ENCODE peak calls at places on chromosomes 16 and 17, in nine cellular contexts. One of them, this sample, is unnamed.

GRCh38 chr17:27430882-27431491 is 25.3 kb upstream of the KSR1 start:
- DNase-seq in mammary epithelial cell: peak; percentile 44
- DNase-seq in CD8-positive, alpha-beta memory T cell: no peak
- DNase-seq in GM23248: peak; percentile 59
- DNase-seq in DND-41: peak; percentile 8
- DNase-seq in CD8-positive, alpha-beta T cell: no peak
- DNase-seq in CD4-positive, CD25-positive, alpha-beta regulatory T cell: peak; percentile 12
- DNase-seq in left lung: no peak
- DNase-seq in Karpas-422: no peak
- DNase-seq in this sample: peak; percentile 69

GRCh38 chr16:21990381-21990944 is 10.5 kb downstream of the PDZD9 start:
- DNase-seq in Karpas-422: no peak
- DNase-seq in GM23248: no peak
- DNase-seq in mammary epithelial cell: no peak
- DNase-seq in CD8-positive, alpha-beta memory T cell: no peak
- DNase-seq in DND-41: no peak
- DNase-seq in CD8-positive, alpha-beta T cell: no peak
- DNase-seq in left lung: no peak
- DNase-seq in CD4-positive, CD25-positive, alpha-beta regulatory T cell: no peak
- DNase-seq in this sample: no peak

GRCh38 chr17:42153919-42154491 is 784 bp downstream of the RAB5C start:
- DNase-seq in CD8-positive, alpha-beta T cell: no peak
- DNase-seq in mammary epithelial cell: no peak
- DNase-seq in GM23248: peak; percentile 57
- DNase-seq in CD8-positive, alpha-beta memory T cell: no peak
- DNase-seq in CD4-positive, CD25-positive, alpha-beta regulatory T cell: peak; percentile 24
- DNase-seq in Karpas-422: peak; percentile 66
- DNase-seq in DND-41: peak; percentile 27
- DNase-seq in left lung: no peak
- DNase-seq in this sample: no peak

GRCh38 chr16:82034981-82035612 is at the start of gene HSD17B2:
- DNase-seq in CD8-positive, alpha-beta T cell: no peak
- DNase-seq in mammary epithelial cell: peak; percentile 52
- DNase-seq in left lung: no peak
- DNase-seq in GM23248: peak; percentile 33
- DNase-seq in Karpas-422: no peak
- DNase-seq in CD8-positive, alpha-beta memory T cell: no peak
- DNase-seq in DND-41: no peak
- DNase-seq in CD4-positive, CD25-positive, alpha-beta regulatory T cell: no peak
- DNase-seq in this sample: no peak

GRCh38 chr16:10031473-10031872 is 150.8 kb downstream of the GRIN2A start:
- DNase-seq in mammary epithelial cell: no peak
- DNase-seq in DND-41: no peak
- DNase-seq in CD4-positive, CD25-positive, alpha-beta regulatory T cell: no peak
- DNase-seq in CD8-positive, alpha-beta T cell: no peak
- DNase-seq in GM23248: no peak
- DNase-seq in CD8-positive, alpha-beta memory T cell: no peak
- DNase-seq in left lung: no peak
- DNase-seq in Karpas-422: no peak
- DNase-seq in this sample: no peak

GRCh38 chr16:6947291-6947690 is 385.4 kb upstream of the RBFOX1 start:
- DNase-seq in mammary epithelial cell: no peak
- DNase-seq in Karpas-422: no peak
- DNase-seq in CD4-positive, CD25-positive, alpha-beta regulatory T cell: no peak
- DNase-seq in GM23248: no peak
- DNase-seq in CD8-positive, alpha-beta memory T cell: no peak
- DNase-seq in left lung: no peak
- DNase-seq in CD8-positive, alpha-beta T cell: no peak
- DNase-seq in DND-41: no peak
- DNase-seq in this sample: no peak

GRCh38 chr16:27880312-27880711 is 183.2 kb downstream of the GSG1L start:
- DNase-seq in mammary epithelial cell: no peak
- DNase-seq in left lung: no peak
- DNase-seq in DND-41: no peak
- DNase-seq in CD8-positive, alpha-beta memory T cell: no peak
- DNase-seq in CD8-positive, alpha-beta T cell: no peak
- DNase-seq in CD4-positive, CD25-positive, alpha-beta regulatory T cell: no peak
- DNase-seq in Karpas-422: no peak
- DNase-seq in GM23248: no peak
- DNase-seq in this sample: no peak

GRCh38 chr16:1159973-1160772 is 7.3 kb downstream of the CACNA1H start:
- DNase-seq in GM23248: no peak
- DNase-seq in CD8-positive, alpha-beta memory T cell: no peak
- DNase-seq in DND-41: no peak
- DNase-seq in CD8-positive, alpha-beta T cell: no peak
- DNase-seq in mammary epithelial cell: peak; percentile 29
- DNase-seq in left lung: no peak
- DNase-seq in Karpas-422: no peak
- DNase-seq in CD4-positive, CD25-positive, alpha-beta regulatory T cell: no peak
- DNase-seq in this sample: no peak

GRCh38 chr16:65119905-65120341 is 1.9 kb downstream of the CDH11 start:
- DNase-seq in mammary epithelial cell: no peak
- DNase-seq in GM23248: peak; percentile 74
- DNase-seq in Karpas-422: no peak
- DNase-seq in CD4-positive, CD25-positive, alpha-beta regulatory T cell: no peak
- DNase-seq in DND-41: no peak
- DNase-seq in left lung: no peak
- DNase-seq in CD8-positive, alpha-beta memory T cell: no peak
- DNase-seq in CD8-positive, alpha-beta T cell: no peak
- DNase-seq in this sample: no peak

GRCh38 chr17:28446716-28447395 is 26.6 kb upstream of the SLC13A2 start:
- DNase-seq in Karpas-422: no peak
- DNase-seq in CD8-positive, alpha-beta memory T cell: no peak
- DNase-seq in GM23248: no peak
- DNase-seq in mammary epithelial cell: peak; percentile 88
- DNase-seq in CD4-positive, CD25-positive, alpha-beta regulatory T cell: no peak
- DNase-seq in CD8-positive, alpha-beta T cell: no peak
- DNase-seq in DND-41: no peak
- DNase-seq in left lung: no peak
- DNase-seq in this sample: no peak

GRCh38 chr16:55294129-55294528 is 29.9 kb upstream of the IRX6 start:
- DNase-seq in DND-41: no peak
- DNase-seq in left lung: no peak
- DNase-seq in mammary epithelial cell: no peak
- DNase-seq in GM23248: no peak
- DNase-seq in CD8-positive, alpha-beta memory T cell: no peak
- DNase-seq in CD4-positive, CD25-positive, alpha-beta regulatory T cell: no peak
- DNase-seq in CD8-positive, alpha-beta T cell: no peak
- DNase-seq in Karpas-422: no peak
- DNase-seq in this sample: no peak

GRCh38 chr17:32807577-32807976 is 69.3 kb downstream of the MYO1D start:
- DNase-seq in Karpas-422: no peak
- DNase-seq in GM23248: no peak
- DNase-seq in mammary epithelial cell: no peak
- DNase-seq in CD8-positive, alpha-beta memory T cell: no peak
- DNase-seq in left lung: no peak
- DNase-seq in CD4-positive, CD25-positive, alpha-beta regulatory T cell: no peak
- DNase-seq in DND-41: no peak
- DNase-seq in CD8-positive, alpha-beta T cell: no peak
- DNase-seq in this sample: no peak

GRCh38 chr17:58352843-58353719 is 1.1 kb upstream of the SUPT4H1 start:
- DNase-seq in CD8-positive, alpha-beta memory T cell: no peak
- DNase-seq in CD4-positive, CD25-positive, alpha-beta regulatory T cell: peak; percentile 32
- DNase-seq in mammary epithelial cell: no peak
- DNase-seq in left lung: no peak
- DNase-seq in Karpas-422: peak; percentile 79
- DNase-seq in CD8-positive, alpha-beta T cell: no peak
- DNase-seq in GM23248: peak; percentile 67
- DNase-seq in DND-41: no peak
- DNase-seq in this sample: peak; percentile 68

GRCh38 chr16:86480444-86480843 is 29.9 kb upstream of the FOXF1 start:
- DNase-seq in mammary epithelial cell: no peak
- DNase-seq in GM23248: no peak
- DNase-seq in CD4-positive, CD25-positive, alpha-beta regulatory T cell: no peak
- DNase-seq in CD8-positive, alpha-beta T cell: no peak
- DNase-seq in Karpas-422: no peak
- DNase-seq in left lung: no peak
- DNase-seq in CD8-positive, alpha-beta memory T cell: no peak
- DNase-seq in DND-41: no peak
- DNase-seq in this sample: no peak
- H3K27ac ChIP-seq in mammary epithelial cell: no peak overlapping the region
- H3K27ac ChIP-seq in GM23248: no peak overlapping the region
- H3K27ac ChIP-seq in CD4-positive, CD25-positive, alpha-beta regulatory T cell: no peak overlapping the region
- H3K27ac ChIP-seq in CD8-positive, alpha-beta T cell: no peak overlapping the region
- H3K27ac ChIP-seq in Karpas-422: no peak overlapping the region
- H3K27ac ChIP-seq in left lung: no peak overlapping the region
- H3K27ac ChIP-seq in CD8-positive, alpha-beta memory T cell: no peak overlapping the region
- H3K27ac ChIP-seq in DND-41: no peak overlapping the region
- H3K27ac ChIP-seq in this sample: no peak overlapping the region

DNA sequence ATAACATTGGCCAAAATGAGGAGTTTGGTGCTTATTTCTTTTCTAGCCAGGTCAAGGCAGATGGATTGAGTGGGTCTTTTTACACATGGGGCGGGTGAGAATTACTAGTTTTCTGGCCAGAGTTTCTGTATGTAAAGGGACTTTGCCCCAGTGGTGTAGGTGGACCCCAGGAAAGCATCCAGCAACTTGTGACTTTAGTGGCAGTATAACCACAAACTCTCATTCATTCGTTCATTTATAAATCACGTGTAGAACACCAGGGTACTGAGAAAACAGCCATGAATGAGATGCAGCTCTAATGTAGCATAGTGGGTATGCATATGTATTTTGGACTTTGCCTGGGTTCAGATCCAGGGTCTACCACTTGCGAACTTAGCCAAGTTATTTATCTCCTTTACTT is 8.1 kb downstream of the RAI1 start:
- DNase-seq in mammary epithelial cell: no peak
- DNase-seq in CD4-positive, CD25-positive, alpha-beta regulatory T cell: no peak
- DNase-seq in Karpas-422: no peak
- DNase-seq in GM23248: no peak
- DNase-seq in CD8-positive, alpha-beta memory T cell: no peak
- DNase-seq in CD8-positive, alpha-beta T cell: no peak
- DNase-seq in DND-41: no peak
- DNase-seq in left lung: no peak
- DNase-seq in this sample: no peak
- H3K27me3 ChIP-seq in mammary epithelial cell: no peaks in the 10 kb centered on the region
- H3K27me3 ChIP-seq in CD4-positive, CD25-positive, alpha-beta regulatory T cell: no peaks in the 10 kb centered on the region
- H3K27me3 ChIP-seq in Karpas-422: no peaks in the 10 kb centered on the region
- H3K27me3 ChIP-seq in GM23248: no peaks in the 10 kb centered on the region
- H3K27me3 ChIP-seq in CD8-positive, alpha-beta memory T cell: no peaks in the 10 kb centered on the region
- H3K27me3 ChIP-seq in CD8-positive, alpha-beta T cell: no peaks in the 10 kb centered on the region
- H3K27me3 ChIP-seq in DND-41: no peaks in the 10 kb centered on the region
- H3K27me3 ChIP-seq in left lung: no peaks in the 10 kb centered on the region
- H3K27me3 ChIP-seq in this sample: no peaks in the 10 kb centered on the region

DNA sequence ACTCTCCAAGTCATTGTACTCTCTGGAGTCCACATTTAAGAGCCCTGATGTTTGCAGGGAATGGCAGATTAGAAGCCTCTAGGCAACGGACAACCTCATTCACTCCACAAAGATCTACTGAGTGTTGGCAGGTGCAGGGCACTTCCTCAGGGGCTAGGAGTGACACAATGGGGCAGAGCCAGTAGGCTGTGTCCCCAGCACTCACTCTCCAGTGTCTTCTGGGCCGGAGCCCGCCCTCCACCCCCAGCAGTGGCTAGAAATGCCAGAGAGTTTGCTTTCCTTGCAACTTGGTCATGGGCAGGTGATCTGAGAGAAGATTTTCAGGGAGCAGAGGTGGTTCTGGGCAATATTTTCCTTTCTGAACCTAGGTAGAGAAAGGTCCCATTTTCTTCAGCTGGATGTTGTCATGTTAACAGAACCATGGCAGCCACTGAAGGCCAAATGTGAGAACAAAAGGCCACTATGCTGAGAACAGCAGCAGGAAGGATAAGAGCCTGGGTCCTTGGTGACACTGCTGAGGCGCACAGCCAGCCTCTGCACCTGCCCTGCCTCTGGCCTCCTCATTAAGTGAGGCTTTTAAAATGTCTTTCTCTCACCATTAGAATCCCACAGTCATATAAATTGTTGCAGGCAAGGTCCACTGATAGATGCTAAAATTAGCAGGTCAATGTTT is 96.2 kb downstream of the USP31 start:
- DNase-seq in DND-41: no peak
- DNase-seq in mammary epithelial cell: no peak
- DNase-seq in CD4-positive, CD25-positive, alpha-beta regulatory T cell: no peak
- DNase-seq in left lung: no peak
- DNase-seq in CD8-positive, alpha-beta memory T cell: no peak
- DNase-seq in GM23248: no peak
- DNase-seq in Karpas-422: no peak
- DNase-seq in CD8-positive, alpha-beta T cell: no peak
- DNase-seq in this sample: no peak
- H3K27ac ChIP-seq in DND-41: no peak overlapping the region
- H3K27ac ChIP-seq in mammary epithelial cell: no peak overlapping the region
- H3K27ac ChIP-seq in CD4-positive, CD25-positive, alpha-beta regulatory T cell: no peak overlapping the region
- H3K27ac ChIP-seq in left lung: no peak overlapping the region
- H3K27ac ChIP-seq in CD8-positive, alpha-beta memory T cell: no peak overlapping the region
- H3K27ac ChIP-seq in GM23248: no peak overlapping the region
- H3K27ac ChIP-seq in Karpas-422: no peak overlapping the region
- H3K27ac ChIP-seq in CD8-positive, alpha-beta T cell: no peak overlapping the region
- H3K27ac ChIP-seq in this sample: no peak overlapping the region

GRCh38 chr17:80468781-80469533 is 7.5 kb downstream of the NPTX1 start:
- DNase-seq in mammary epithelial cell: no peak
- DNase-seq in CD8-positive, alpha-beta memory T cell: no peak
- DNase-seq in GM23248: no peak
- DNase-seq in Karpas-422: no peak
- DNase-seq in DND-41: peak; percentile 31
- DNase-seq in CD4-positive, CD25-positive, alpha-beta regulatory T cell: no peak
- DNase-seq in CD8-positive, alpha-beta T cell: no peak
- DNase-seq in left lung: no peak
- DNase-seq in this sample: no peak

GRCh38 chr17:80468222-80468621 is 8.2 kb downstream of the NPTX1 start:
- DNase-seq in Karpas-422: no peak
- DNase-seq in GM23248: no peak
- DNase-seq in DND-41: no peak
- DNase-seq in mammary epithelial cell: no peak
- DNase-seq in CD8-positive, alpha-beta T cell: no peak
- DNase-seq in CD8-positive, alpha-beta memory T cell: no peak
- DNase-seq in CD4-positive, CD25-positive, alpha-beta regulatory T cell: no peak
- DNase-seq in left lung: no peak
- DNase-seq in this sample: no peak

GRCh38 chr17:80471922-80472321 is 4.5 kb downstream of the NPTX1 start:
- DNase-seq in CD4-positive, CD25-positive, alpha-beta regulatory T cell: peak; percentile 70
- DNase-seq in GM23248: no peak
- DNase-seq in left lung: no peak
- DNase-seq in DND-41: no peak
- DNase-seq in CD8-positive, alpha-beta memory T cell: peak; percentile 32
- DNase-seq in CD8-positive, alpha-beta T cell: no peak
- DNase-seq in mammary epithelial cell: no peak
- DNase-seq in Karpas-422: no peak
- DNase-seq in this sample: no peak

GRCh38 chr17:80469667-80470066 is 6.7 kb downstream of the NPTX1 start:
- DNase-seq in Karpas-422: no peak
- DNase-seq in left lung: no peak
- DNase-seq in GM23248: no peak
- DNase-seq in CD4-positive, CD25-positive, alpha-beta regulatory T cell: no peak
- DNase-seq in mammary epithelial cell: no peak
- DNase-seq in CD8-positive, alpha-beta memory T cell: no peak
- DNase-seq in CD8-positive, alpha-beta T cell: no peak
- DNase-seq in DND-41: no peak
- DNase-seq in this sample: no peak

DNA sequence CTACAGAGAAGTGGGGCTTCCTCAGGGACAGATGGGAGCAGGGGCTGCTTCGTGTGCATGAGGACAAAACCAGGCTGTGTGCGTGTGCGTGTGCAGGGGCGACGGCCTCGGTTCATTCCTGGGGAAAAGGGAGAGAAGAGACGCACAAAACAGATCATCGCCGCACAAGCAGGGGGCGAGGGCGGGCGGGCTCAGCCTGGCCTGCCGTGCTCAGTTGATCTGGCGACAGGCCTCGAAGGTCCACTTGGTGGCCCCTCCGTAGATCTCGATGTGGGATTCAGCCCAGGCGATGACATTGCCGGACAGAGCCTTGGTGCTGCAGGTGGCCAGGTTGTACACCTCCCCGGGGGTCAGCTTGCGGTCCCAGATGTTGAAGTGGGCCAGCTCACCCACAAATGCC is 5.8 kb downstream of the NPTX1 start:
- DNase-seq in Karpas-422: no peak
- DNase-seq in CD4-positive, CD25-positive, alpha-beta regulatory T cell: no peak
- DNase-seq in GM23248: no peak
- DNase-seq in CD8-positive, alpha-beta memory T cell: no peak
- DNase-seq in left lung: no peak
- DNase-seq in DND-41: no peak
- DNase-seq in CD8-positive, alpha-beta T cell: no peak
- DNase-seq in mammary epithelial cell: no peak
- DNase-seq in this sample: no peak
- H3K27me3 ChIP-seq in Karpas-422: no peaks in the 10 kb centered on the region
- H3K27me3 ChIP-seq in CD4-positive, CD25-positive, alpha-beta regulatory T cell: peaks cover 6% of the 10 kb centered on the region
- H3K27me3 ChIP-seq in GM23248: peaks cover 52% of the 10 kb centered on the region
- H3K27me3 ChIP-seq in CD8-positive, alpha-beta memory T cell: peaks cover 45% of the 10 kb centered on the region
- H3K27me3 ChIP-seq in left lung: peaks cover 23% of the 10 kb centered on the region
- H3K27me3 ChIP-seq in DND-41: no peaks in the 10 kb centered on the region
- H3K27me3 ChIP-seq in CD8-positive, alpha-beta T cell: peaks cover 23% of the 10 kb centered on the region
- H3K27me3 ChIP-seq in mammary epithelial cell: peaks cover 24% of the 10 kb centered on the region
- H3K27me3 ChIP-seq in this sample: peaks cover 88% of the 10 kb centered on the region